ENCODE peak calls at places on chromosomes 12 and 14, in six cellular contexts. F is cardiac fibroblast; I is germinal center; T is NCI-H345; Q is A549; A is stimulated activated CD4-positive, alpha-beta T cell treated with anti-CD3 and anti-CD28 coated beads, Interleukin-2, amount 100 ng/mL, for 48 hours. Z is an unnamed sample.

GRCh38 chr12:108495823-108496579 is 19.1 kb upstream of the FICD start:
- DNase-seq in F (no peak), I (no peak), T (no peak), Q (no peak), A (no peak), Z (no peak)

GRCh38 chr12:22543246-22544037 is 900 bp downstream of the C2CD5 start:
- DNase-seq in F (peak), I (peak), T (peak), Q (no peak), A (peak), Z (peak)

GRCh38 chr12:128992550-128992949 is 139.3 kb downstream of the GLT1D1 start:
- DNase-seq in F (no peak), I (no peak), T (no peak), Q (no peak), A (no peak), Z (no peak)

GRCh38 chr12:39807043-39807442 is 187.4 kb upstream of the ABCD2 start:
- DNase-seq in F (peak), I (peak), T (no peak), Q (peak), A (no peak), Z (peak)

GRCh38 chr12:39393890-39394289 is 49.0 kb downstream of the KIF21A start:
- DNase-seq in F (no peak), I (no peak), T (no peak), Q (no peak), A (no peak), Z (no peak)

GRCh38 chr14:104352493-104353220 is 214.3 kb downstream of the KIF26A start:
- DNase-seq in F (no peak), I (no peak), T (no peak), Q (no peak), A (no peak), Z (no peak)

GRCh38 chr12:128204725-128205124 is 62.2 kb upstream of the TMEM132C start:
- DNase-seq in F (no peak), I (no peak), T (no peak), Q (no peak), A (no peak), Z (no peak)

GRCh38 chr12:24709201-24709600 is 239.7 kb downstream of the BCAT1 start:
- DNase-seq in F (peak), I (no peak), T (no peak), Q (no peak), A (no peak), Z (no peak)

GRCh38 chr12:122062832-122063690 is 15.5 kb upstream of the MLXIP start:
- DNase-seq in F (peak), I (no peak), T (no peak), Q (peak), A (no peak), Z (no peak)

GRCh38 chr12:80321653-80322052 is 122.4 kb upstream of the PTPRQ start:
- DNase-seq in F (peak), I (no peak), T (no peak), Q (no peak), A (no peak), Z (no peak)

GRCh38 chr14:93891756-93892504 is 35.2 kb upstream of the FAM181A start:
- DNase-seq in F (no peak), I (no peak), T (peak), Q (no peak), A (no peak), Z (no peak)

GRCh38 chr12:132501189-132501940 is 11.4 kb downstream of the FBRSL1 start:
- DNase-seq in F (no peak), I (no peak), T (no peak), Q (no peak), A (no peak), Z (no peak)

GRCh38 chr14:90703841-90704240 is 112.4 kb downstream of the TTC7B start:
- DNase-seq in F (no peak), I (no peak), T (no peak), Q (no peak), A (no peak), Z (no peak)

GRCh38 chr14:72744416-72745120 is 149.3 kb downstream of the DPF3 start:
- DNase-seq in F (no peak), I (no peak), T (no peak), Q (no peak), A (no peak), Z (no peak)

GRCh38 chr12:1277905-1278304 is 286.9 kb downstream of the ERC1 start:
- DNase-seq in F (no peak), I (no peak), T (peak), Q (no peak), A (no peak), Z (no peak)

GRCh38 chr14:99671230-99672224 is 12.6 kb upstream of the CYP46A1 start:
- DNase-seq in F (no peak), I (no peak), T (no peak), Q (no peak), A (no peak), Z (no peak)

GRCh38 chr14:90883782-90884181 is 67.6 kb upstream of the TTC7B start:
- DNase-seq in F (no peak), I (no peak), T (no peak), Q (no peak), A (no peak), Z (no peak)

GRCh38 chr12:64618953-64619590 is 8.8 kb downstream of the RASSF3 start:
- DNase-seq in F (peak), I (peak), T (no peak), Q (no peak), A (no peak), Z (no peak)

GRCh38 chr12:6461401-6462233 is 8.9 kb downstream of the VAMP1 start:
- DNase-seq in F (no peak), I (peak), T (no peak), Q (no peak), A (peak), Z (no peak)

GRCh38 chr14:91753501-91754128 is 21.7 kb upstream of the CATSPERB start:
- DNase-seq in F (no peak), I (no peak), T (peak), Q (no peak), A (no peak), Z (peak)

GRCh38 chr12:107102294-107102693 is 8.9 kb upstream of the CRY1 start:
- DNase-seq in F (no peak), I (no peak), T (no peak), Q (no peak), A (no peak), Z (no peak)

GRCh38 chr12:120984351-120984898 is 6.1 kb downstream of the HNF1A start:
- DNase-seq in F (no peak), I (no peak), T (no peak), Q (peak), A (no peak), Z (no peak)

GRCh38 chr12:18696971-18697602 is 40.7 kb downstream of the PLCZ1 start:
- DNase-seq in F (peak), I (no peak), T (no peak), Q (no peak), A (no peak), Z (no peak)

GRCh38 chr12:17369556-17369955 is 720.4 kb downstream of the RERGL start:
- DNase-seq in F (no peak), I (no peak), T (no peak), Q (no peak), A (no peak), Z (no peak)

GRCh38 chr14:69263771-69264170 is 3.8 kb downstream of the GALNT16 start:
- DNase-seq in F (no peak), I (no peak), T (no peak), Q (no peak), A (no peak), Z (no peak)

GRCh38 chr12:112988224-112988623 is 9.9 kb downstream of the OAS2 start:
- DNase-seq in F (no peak), I (no peak), T (no peak), Q (no peak), A (no peak), Z (no peak)

GRCh38 chr14:61188936-61189808 is 92.0 kb downstream of the TMEM30B start:
- DNase-seq in F (peak), I (peak), T (no peak), Q (peak), A (peak), Z (peak)

GRCh38 chr12:121114019-121114639 is 18.5 kb upstream of the P2RX7 start:
- DNase-seq in F (no peak), I (no peak), T (no peak), Q (no peak), A (no peak), Z (no peak)

GRCh38 chr14:36452850-36453249 is 67.2 kb downstream of the NKX2-1 start:
- DNase-seq in F (no peak), I (no peak), T (no peak), Q (no peak), A (no peak), Z (no peak)

GRCh38 chr12:43117226-43117930 is 434.6 kb downstream of the ADAMTS20 start:
- DNase-seq in F (no peak), I (no peak), T (no peak), Q (no peak), A (no peak), Z (no peak)